ENCODE peak calls at places on chromosomes 7 and 10, in nine cellular contexts. U is MM.1S, D is HCT116, V is prostate gland, C is H1, E is mesendoderm, N is vagina, P is fibroblast of lung, I is tibial artery. G is an unnamed sample. For H3K4me1, the result is how much of the 10 kb centered on the place peaks cover.

GRCh38 chr7:90212149-90212495 is 582 bp downstream of the STEAP2 start:
- DNase-seq in I (no peak), D (no peak), N (no peak), U (no peak), P (no peak), C (no peak), V (no peak), E (peak), G (no peak)

GRCh38 chr7:122198581-122198980 is 54.5 kb upstream of the AASS start:
- DNase-seq in C (no peak), U (no peak), P (no peak), I (no peak), D (no peak), N (no peak), V (no peak), E (peak), G (no peak)

GRCh38 chr7:66140924-66141323 is 26.3 kb downstream of the CRCP start:
- DNase-seq in I (peak), V (peak), U (no peak), E (peak), D (no peak), C (no peak), N (no peak), P (peak), G (peak)

GRCh38 chr10:112904000-112904399 is 46.0 kb upstream of the TCF7L2 start:
- DNase-seq in D (peak), N (no peak), E (no peak), C (no peak), P (no peak), U (no peak), I (no peak), V (no peak), G (no peak)

GRCh38 chr7:117216010-117216409 is 106.8 kb downstream of the WNT2 start:
- DNase-seq in I (no peak), N (no peak), V (no peak), E (no peak), U (no peak), D (no peak), P (no peak), C (no peak), G (no peak)

GRCh38 chr7:50584793-50585399 is 19.7 kb upstream of the DDC start:
- DNase-seq in N (no peak), I (no peak), V (peak), E (no peak), U (no peak), P (no peak), D (no peak), C (no peak), G (no peak)

GRCh38 chr10:51524041-51524440 is 175.4 kb downstream of the CSTF2T start:
- DNase-seq in E (no peak), U (no peak), D (no peak), P (peak), C (no peak), I (no peak), V (no peak), N (no peak), G (no peak)

GRCh38 chr7:1666251-1666778 is 3.8 kb upstream of the ELFN1 start:
- DNase-seq in P (no peak), D (no peak), V (no peak), U (no peak), I (peak), E (no peak), C (peak), N (no peak), G (peak)

GRCh38 chr10:131211965-131212619 is 99.4 kb downstream of the TCERG1L start:
- DNase-seq in V (no peak), N (no peak), D (no peak), I (no peak), U (no peak), C (no peak), E (no peak), P (no peak), G (no peak)

GRCh38 chr10:73979428-73980407 is 18.2 kb upstream of the VCL start:
- DNase-seq in D (no peak), P (no peak), U (no peak), C (no peak), E (no peak), N (peak), V (no peak), I (no peak), G (no peak)

GRCh38 chr10:46541017-46541661 is 15.3 kb downstream of the GPRIN2 start:
- DNase-seq in N (no peak), E (peak), D (no peak), V (no peak), I (peak), P (no peak), U (no peak), C (peak), G (peak)

GRCh38 chr7:70474639-70475234 is 657.2 kb upstream of the GALNT17 start:
- DNase-seq in C (no peak), N (no peak), I (no peak), D (no peak), E (no peak), P (no peak), V (no peak), U (no peak), G (no peak)

GRCh38 chr10:31961675-31962074 is 33.0 kb upstream of the ARHGAP12 start:
- DNase-seq in E (no peak), I (no peak), C (no peak), U (no peak), P (peak), D (no peak), N (no peak), V (no peak), G (no peak)

GRCh38 chr7:28054531-28055160 is 125.9 kb downstream of the JAZF1 start:
- DNase-seq in E (peak), N (no peak), P (no peak), V (no peak), D (no peak), C (no peak), U (no peak), I (no peak), G (no peak)

GRCh38 chr10:107733731-107734130 is 569.2 kb upstream of the SORCS1 start:
- DNase-seq in E (no peak), U (no peak), P (no peak), I (no peak), C (no peak), D (no peak), V (no peak), N (no peak), G (no peak)

GRCh38 chr10:3398825-3399646 is 226.5 kb upstream of the PITRM1 start:
- DNase-seq in V (no peak), U (no peak), D (no peak), E (no peak), P (no peak), N (peak), I (no peak), C (no peak), G (peak)

GRCh38 chr7:114502454-114503254 is 88.0 kb downstream of the FOXP2 start:
- DNase-seq in U (no peak), N (no peak), P (peak), E (no peak), V (no peak), I (no peak), C (no peak), D (no peak), G (no peak)

GRCh38 chr10:29537799-29538198 is 97.0 kb downstream of the SVIL start:
- DNase-seq in I (no peak), N (no peak), U (no peak), P (no peak), V (no peak), E (no peak), C (no peak), D (no peak), G (no peak)

GRCh38 chr7:153397459-153397858 is 637.9 kb downstream of the ACTR3B start:
- DNase-seq in U (no peak), C (peak), P (no peak), N (peak), V (no peak), E (no peak), D (no peak), I (no peak), G (no peak)

GRCh38 chr10:108439397-108439796 is 1274.9 kb upstream of the SORCS1 start:
- DNase-seq in E (no peak), I (no peak), P (no peak), V (no peak), U (no peak), C (no peak), N (no peak), D (no peak), G (no peak)

GRCh38 chr10:122343135-122343800 is 31.2 kb upstream of the PLEKHA1 start:
- DNase-seq in I (no peak), U (no peak), D (no peak), C (no peak), P (no peak), V (no peak), E (no peak), N (peak), G (no peak)

GRCh38 chr10:60917331-60918280 is 26.4 kb downstream of the RHOBTB1 start:
- DNase-seq in P (no peak), N (no peak), U (no peak), I (no peak), E (no peak), V (no peak), C (no peak), D (no peak), G (no peak)

GRCh38 chr7:44858161-44858560 is 10.3 kb upstream of the H2AZ2 start:
- DNase-seq in N (no peak), C (no peak), I (no peak), E (no peak), P (no peak), U (peak), V (no peak), D (no peak), G (no peak)

GRCh38 chr7:2732959-2733584 is 45.1 kb downstream of the AMZ1 start:
- DNase-seq in I (peak), U (no peak), P (peak), E (no peak), N (peak), D (no peak), V (peak), C (peak), G (no peak)

GRCh38 chr10:104318810-104319684 is 19.2 kb downstream of the ITPRIP start:
- DNase-seq in V (no peak), E (no peak), I (peak), U (no peak), P (peak), D (no peak), C (no peak), N (no peak), G (peak)

GRCh38 chr7:158284617-158285382 is 302.8 kb downstream of the PTPRN2 start:
- DNase-seq in E (no peak), P (no peak), N (peak), C (peak), D (no peak), V (peak), U (no peak), I (peak), G (no peak)

GRCh38 chr7:1927942-1928341 is 257.9 kb downstream of the ELFN1 start:
- DNase-seq in D (no peak), U (no peak), C (no peak), I (no peak), N (no peak), E (no peak), P (no peak), V (no peak), G (peak)

GRCh38 chr10:51405580-51406367 is 293.6 kb downstream of the CSTF2T start:
- DNase-seq in C (no peak), I (no peak), D (no peak), U (no peak), P (no peak), E (peak), V (peak), N (no peak), G (no peak)

GRCh38 chr7:70006411-70006920 is 408.2 kb downstream of the AUTS2 start:
- DNase-seq in D (no peak), I (no peak), N (no peak), C (no peak), P (peak), V (no peak), E (no peak), U (no peak), G (no peak)

GRCh38 chr10:29619273-29619672 is 15.5 kb downstream of the SVIL start:
- DNase-seq in D (no peak), U (no peak), E (peak), N (no peak), C (no peak), I (no peak), V (no peak), P (peak), G (no peak)

GRCh38 chr10:30092151-30092790 is 32.9 kb upstream of the JCAD start:
- DNase-seq in U (no peak), C (no peak), I (no peak), D (peak), N (no peak), P (peak), V (no peak), E (no peak), G (no peak)

GRCh38 chr10:35995515-35995914 is 353.4 kb upstream of the FZD8 start:
- DNase-seq in D (no peak), C (no peak), I (no peak), P (no peak), E (no peak), N (no peak), U (no peak), V (no peak), G (no peak)

GRCh38 chr7:17654940-17655339 is 285.4 kb downstream of the SNX13 start:
- DNase-seq in D (no peak), I (no peak), N (no peak), E (no peak), P (no peak), U (peak), C (no peak), V (no peak), G (no peak)

GRCh38 chr10:97109562-97109961 is 76.2 kb downstream of the SLIT1 start:
- DNase-seq in U (no peak), V (no peak), I (no peak), P (no peak), D (no peak), C (no peak), E (no peak), N (no peak), G (no peak)

GRCh38 chr10:44959243-44960097 is at the start of gene RASSF4:
- DNase-seq in U (peak), C (peak), I (peak), V (peak), N (peak), P (peak), D (peak), E (peak), G (peak)

GRCh38 chr10:120542591-120542990 is 85.6 kb downstream of the PLPP4 start:
- DNase-seq in N (no peak), C (no peak), P (no peak), E (no peak), D (no peak), I (no peak), V (no peak), U (no peak), G (no peak)

GRCh38 chr10:4918236-4918635 is 45.0 kb upstream of the AKR1C1 start:
- DNase-seq in V (no peak), P (no peak), E (no peak), N (no peak), C (no peak), D (no peak), I (no peak), U (no peak), G (no peak)

GRCh38 chr7:23438171-23438570 is 32.1 kb downstream of the IGF2BP3 start:
- DNase-seq in I (no peak), C (no peak), D (no peak), N (no peak), U (no peak), E (peak), P (no peak), V (no peak), G (no peak)

GRCh38 chr7:23431596-23432284 is 38.6 kb downstream of the IGF2BP3 start:
- DNase-seq in E (peak), P (peak), U (no peak), C (no peak), N (no peak), V (no peak), I (no peak), D (no peak), G (no peak)

GRCh38 chr7:23430902-23431259 is 39.4 kb downstream of the IGF2BP3 start:
- DNase-seq in N (no peak), I (no peak), V (no peak), D (no peak), U (no peak), E (no peak), P (no peak), C (no peak), G (no peak)

GRCh38 chr7:23434147-23434676 is 36.1 kb downstream of the IGF2BP3 start:
- DNase-seq in U (no peak), V (no peak), D (no peak), I (no peak), N (no peak), E (no peak), P (no peak), C (no peak), G (no peak)
- H3K4me1 ChIP-seq in U (under half), V (under half), D (under half), I (under half), N (under half), E (under half), P (under half), C (under half), G (under half)

GRCh38 chr10:14379556-14380330 is 49.0 kb upstream of the FRMD4A start:
- DNase-seq in V (no peak), E (no peak), C (no peak), P (no peak), D (no peak), N (no peak), I (no peak), U (no peak), G (no peak)
- H3K27ac ChIP-seq in V (no peak), E (no peak), C (no peak), P (no peak), D (no peak), N (no peak), I (no peak), U (no peak), G (no peak)

GRCh38 chr10:79438699-79439085 is 6.7 kb downstream of the ZCCHC24 start:
- DNase-seq in P (no peak), U (no peak), E (no peak), I (no peak), V (no peak), N (no peak), C (no peak), D (no peak), G (no peak)
- H3K4me1 ChIP-seq in P (half or more), U (under half), E (under half), I (half or more), V (under half), N (half or more), C (under half), D (under half), G (under half)

GRCh38 chr7:102463841-102464576 is 654 bp downstream of the ALKBH4 start:
- DNase-seq in I (no peak), U (peak), D (no peak), P (no peak), C (no peak), E (no peak), V (no peak), N (no peak), G (no peak)
- H3K27ac ChIP-seq in I (peak), U (no peak), D (peak), P (peak), C (peak), E (no peak), V (peak), N (peak), G (no peak)

DNA sequence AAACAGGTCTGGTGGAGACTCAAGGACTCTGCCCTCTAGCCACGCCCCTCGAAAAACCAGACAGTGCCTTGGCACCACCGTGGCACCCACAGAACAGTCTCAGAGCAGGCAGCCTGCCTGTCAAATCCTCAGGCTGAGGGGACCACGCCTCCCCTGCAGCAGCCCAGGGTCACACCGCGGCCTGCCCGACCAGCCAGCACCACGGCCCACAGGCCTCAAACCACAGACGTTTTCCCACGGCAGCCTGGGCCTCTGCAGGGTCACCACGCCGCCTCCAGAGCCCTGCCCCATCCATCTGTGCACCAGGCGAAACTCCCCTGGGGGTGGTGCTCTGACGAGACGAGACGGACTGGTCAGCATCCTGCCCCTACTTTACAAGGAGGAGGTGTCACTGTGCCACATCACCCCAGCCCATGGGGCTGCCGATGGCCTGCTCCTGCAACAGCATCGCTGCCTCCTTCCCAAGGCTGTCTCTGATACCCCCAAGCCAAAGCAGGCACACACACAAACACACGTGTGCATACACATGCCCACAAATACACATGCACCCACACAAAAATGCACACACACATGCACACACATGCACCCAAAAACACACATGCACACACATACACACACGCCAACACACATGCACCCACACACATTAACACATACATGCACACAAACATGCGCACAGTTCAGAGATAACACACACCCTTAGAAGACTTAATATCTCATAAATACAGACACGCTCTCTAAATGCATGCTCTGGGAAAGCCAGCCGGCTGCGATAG is 24.6 kb downstream of the PAPOLB start:
- DNase-seq in P (no peak), N (no peak), E (no peak), U (no peak), D (no peak), I (no peak), V (no peak), C (no peak), G (no peak)
- H3K4me1 ChIP-seq in P (under half), N (under half), E (under half), U (under half), D (under half), I (under half), V (under half), C (under half), G (under half)

GRCh38 chr10:16348891-16349290 is 87.9 kb upstream of the PTER start:
- DNase-seq in N (no peak), P (no peak), D (no peak), I (no peak), U (no peak), C (no peak), V (no peak), E (no peak), G (no peak)

GRCh38 chr10:16352146-16352545 is 84.7 kb upstream of the PTER start:
- DNase-seq in D (no peak), N (no peak), U (no peak), I (no peak), V (no peak), E (no peak), C (no peak), P (no peak), G (no peak)
- H3K27ac ChIP-seq in D (no peak), N (no peak), U (no peak), I (no peak), V (no peak), E (no peak), C (no peak), P (no peak), G (no peak)

GRCh38 chr7:36652431-36652830 is 71.9 kb downstream of the AOAH start:
- DNase-seq in V (no peak), E (no peak), N (no peak), I (no peak), U (no peak), C (no peak), D (no peak), P (no peak), G (no peak)

GRCh38 chr7:36653671-36654355 is 70.5 kb downstream of the AOAH start:
- DNase-seq in V (no peak), U (no peak), N (no peak), I (no peak), C (no peak), P (no peak), E (no peak), D (no peak), G (no peak)

GRCh38 chr7:36650766-36651310 is 73.5 kb downstream of the AOAH start:
- DNase-seq in N (peak), D (no peak), P (no peak), C (no peak), I (no peak), U (no peak), E (no peak), V (no peak), G (no peak)

GRCh38 chr7:36651404-36651803 is 72.9 kb downstream of the AOAH start:
- DNase-seq in V (no peak), I (no peak), D (no peak), P (peak), N (no peak), E (no peak), U (no peak), C (no peak), G (no peak)

GRCh38 chr7:36653011-36653670 is 71.2 kb downstream of the AOAH start:
- DNase-seq in N (no peak), U (no peak), C (no peak), P (peak), D (no peak), E (no peak), I (no peak), V (no peak), G (no peak)
- H3K4me1 ChIP-seq in N (under half), U (under half), C (under half), P (under half), D (under half), E (under half), I (under half), V (under half), G (under half)

GRCh38 chr7:42069625-42070024 is 167.4 kb downstream of the GLI3 start:
- DNase-seq in C (no peak), I (no peak), D (no peak), E (no peak), P (no peak), V (no peak), U (no peak), N (no peak), G (no peak)
- H3K27ac ChIP-seq in C (no peak), I (no peak), D (no peak), E (no peak), P (no peak), V (no peak), U (no peak), N (no peak), G (no peak)

GRCh38 chr10:69060127-69060798 is 27.6 kb upstream of the SRGN start:
- DNase-seq in C (no peak), U (no peak), I (no peak), E (no peak), N (no peak), V (no peak), D (no peak), P (no peak), G (no peak)
- H3K4me1 ChIP-seq in C (under half), U (under half), I (under half), E (under half), N (under half), V (under half), D (under half), P (under half), G (half or more)

DNA sequence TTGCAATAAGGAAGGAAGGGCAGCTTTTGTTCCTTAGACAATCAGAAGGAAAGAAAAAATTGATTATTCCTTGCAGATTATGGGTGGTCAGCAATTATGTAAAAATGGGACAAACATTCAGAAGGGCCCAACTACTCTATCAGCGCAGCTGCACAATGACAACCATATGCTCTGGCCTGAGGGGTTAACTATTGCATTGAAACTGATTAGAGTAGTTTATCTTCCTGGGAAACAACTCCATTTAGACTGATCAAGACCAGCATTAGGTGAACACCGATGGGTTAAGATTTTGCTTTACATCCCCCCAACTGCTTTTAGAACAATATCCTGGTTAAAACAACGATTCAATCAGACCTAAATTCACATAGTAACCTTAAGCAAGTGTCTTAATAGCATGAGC is 426.1 kb upstream of the NRP1 start:
- DNase-seq in V (no peak), P (no peak), E (no peak), U (no peak), I (no peak), D (no peak), C (no peak), N (no peak), G (no peak)
- H3K27ac ChIP-seq in V (no peak), P (no peak), E (no peak), U (no peak), I (no peak), D (no peak), C (no peak), N (no peak), G (no peak)